ENCODE peak calls at places on chromosomes 2 and 18, in nine cellular contexts. M is left cardiac atrium; E is A549; D is hypothalamus; V is dorsolateral prefrontal cortex; Y is fibroblast of lung; G is transverse colon; C is breast epithelium; J is activated T-helper 1 cell treated with anti-CD3 and anti-CD28 coated beads, Interleukin-2, amount 50 U/mL, for 16 hours. H is an unnamed sample.

GRCh38 chr2:111119004-111119846 is 1.5 kb upstream of the BCL2L11 start:
- DNase-seq in M (peak), E (no peak), D (no peak), V (no peak), Y (no peak), G (peak), C (no peak), J (no peak), H (peak)

GRCh38 chr2:225889452-225889851 is 489.9 kb downstream of the NYAP2 start:
- DNase-seq in M (no peak), E (peak), D (no peak), V (no peak), Y (peak), G (no peak), C (no peak), J (no peak), H (no peak)

GRCh38 chr18:3877678-3878077 is 427.7 kb downstream of the TGIF1 start:
- DNase-seq in M (no peak), E (no peak), D (no peak), V (no peak), Y (no peak), G (no peak), C (no peak), J (no peak), H (no peak)

GRCh38 chr2:217331577-217332139 is 471.8 kb upstream of the TNP1 start:
- DNase-seq in M (no peak), E (peak), D (no peak), V (no peak), Y (peak), G (no peak), C (peak), J (no peak), H (no peak)

GRCh38 chr2:176100547-176101140 is 1.0 kb downstream of the HOXD12 start:
- DNase-seq in M (no peak), E (no peak), D (no peak), V (no peak), Y (no peak), G (no peak), C (no peak), J (no peak), H (no peak)

GRCh38 chr2:170739048-170739447 is 23.9 kb downstream of the SP5 start:
- DNase-seq in M (no peak), E (peak), D (no peak), V (no peak), Y (peak), G (no peak), C (no peak), J (no peak), H (no peak)

GRCh38 chr18:59502899-59503245 is 143.8 kb upstream of the LMAN1 start:
- DNase-seq in M (no peak), E (no peak), D (no peak), V (no peak), Y (no peak), G (no peak), C (no peak), J (no peak), H (no peak)

GRCh38 chr18:67783215-67783946 is 266.9 kb upstream of the DSEL start:
- DNase-seq in M (no peak), E (no peak), D (no peak), V (no peak), Y (peak), G (no peak), C (no peak), J (no peak), H (no peak)

H was measured in CD4-positive, CD25-positive, alpha-beta regulatory T cell.